ENCODE peak calls at places on chromosomes 6 and 20, in ten cellular contexts. One of them, this sample, is unnamed.

GRCh38 chr6:116672306-116672705 is 3.7 kb upstream of the ZUP1 start:
- DNase-seq in HFFc6: no peak
- DNase-seq in astrocyte: no peak
- DNase-seq in epithelial cell of esophagus: peak; percentile 5
- DNase-seq in cardiac muscle cell: no peak
- DNase-seq in brain microvascular endothelial cell: no peak
- DNase-seq in CD14-positive monocyte: no peak
- DNase-seq in neural crest cell: no peak
- DNase-seq in CD8-positive, alpha-beta T cell: no peak
- DNase-seq in A549: no peak
- DNase-seq in this sample: no peak

GRCh38 chr20:46137816-46138215 is 19.7 kb downstream of the CD40 start:
- DNase-seq in HFFc6: no peak
- DNase-seq in astrocyte: no peak
- DNase-seq in epithelial cell of esophagus: no peak
- DNase-seq in cardiac muscle cell: no peak
- DNase-seq in brain microvascular endothelial cell: no peak
- DNase-seq in CD14-positive monocyte: no peak
- DNase-seq in neural crest cell: no peak
- DNase-seq in CD8-positive, alpha-beta T cell: no peak
- DNase-seq in A549: no peak
- DNase-seq in this sample: no peak

GRCh38 chr6:111184827-111185567 is 97.7 kb downstream of the SLC16A10 start:
- DNase-seq in HFFc6: no peak
- DNase-seq in astrocyte: no peak
- DNase-seq in epithelial cell of esophagus: no peak
- DNase-seq in cardiac muscle cell: no peak
- DNase-seq in brain microvascular endothelial cell: no peak
- DNase-seq in CD14-positive monocyte: no peak
- DNase-seq in neural crest cell: no peak
- DNase-seq in CD8-positive, alpha-beta T cell: no peak
- DNase-seq in A549: no peak
- DNase-seq in this sample: no peak

GRCh38 chr6:24658573-24659511 is 7.9 kb downstream of the TDP2 start:
- DNase-seq in HFFc6: peak; percentile 64
- DNase-seq in astrocyte: no peak
- DNase-seq in epithelial cell of esophagus: peak; percentile 93
- DNase-seq in cardiac muscle cell: peak; percentile 79
- DNase-seq in brain microvascular endothelial cell: peak; percentile 20
- DNase-seq in CD14-positive monocyte: peak; percentile 66
- DNase-seq in neural crest cell: no peak
- DNase-seq in CD8-positive, alpha-beta T cell: no peak
- DNase-seq in A549: peak; percentile 35
- DNase-seq in this sample: no peak

GRCh38 chr20:47220161-47220582 is 136.3 kb downstream of the ZMYND8 start:
- DNase-seq in HFFc6: peak; percentile 22
- DNase-seq in astrocyte: no peak
- DNase-seq in epithelial cell of esophagus: peak; percentile 49
- DNase-seq in cardiac muscle cell: peak; percentile 56
- DNase-seq in brain microvascular endothelial cell: no peak
- DNase-seq in CD14-positive monocyte: no peak
- DNase-seq in neural crest cell: peak; percentile 65
- DNase-seq in CD8-positive, alpha-beta T cell: peak; percentile 19
- DNase-seq in A549: peak; percentile 53
- DNase-seq in this sample: no peak

GRCh38 chr20:61251529-61252393 is at the start of gene CDH4:
- DNase-seq in HFFc6: no peak
- DNase-seq in astrocyte: no peak
- DNase-seq in epithelial cell of esophagus: peak; percentile 63
- DNase-seq in cardiac muscle cell: peak; percentile 13
- DNase-seq in brain microvascular endothelial cell: no peak
- DNase-seq in CD14-positive monocyte: no peak
- DNase-seq in neural crest cell: peak; percentile 16
- DNase-seq in CD8-positive, alpha-beta T cell: no peak
- DNase-seq in A549: peak; percentile 41
- DNase-seq in this sample: no peak

GRCh38 chr20:26354521-26354920 is 657.9 kb upstream of the ZNF337 start:
- DNase-seq in HFFc6: no peak
- DNase-seq in astrocyte: no peak
- DNase-seq in epithelial cell of esophagus: no peak
- DNase-seq in cardiac muscle cell: no peak
- DNase-seq in brain microvascular endothelial cell: no peak
- DNase-seq in CD14-positive monocyte: no peak
- DNase-seq in neural crest cell: no peak
- DNase-seq in CD8-positive, alpha-beta T cell: no peak
- DNase-seq in A549: no peak
- DNase-seq in this sample: no peak

GRCh38 chr20:43844778-43845614 is 69.7 kb upstream of the TOX2 start:
- DNase-seq in HFFc6: peak; percentile 82
- DNase-seq in astrocyte: peak; percentile 94
- DNase-seq in epithelial cell of esophagus: peak; percentile 81
- DNase-seq in cardiac muscle cell: peak; percentile 91
- DNase-seq in brain microvascular endothelial cell: peak; percentile 87
- DNase-seq in CD14-positive monocyte: no peak
- DNase-seq in neural crest cell: no peak
- DNase-seq in CD8-positive, alpha-beta T cell: no peak
- DNase-seq in A549: no peak
- DNase-seq in this sample: no peak

GRCh38 chr6:101595276-101595675 is 201.8 kb downstream of the GRIK2 start:
- DNase-seq in HFFc6: peak; percentile 23
- DNase-seq in astrocyte: no peak
- DNase-seq in epithelial cell of esophagus: no peak
- DNase-seq in cardiac muscle cell: no peak
- DNase-seq in brain microvascular endothelial cell: peak; percentile 18
- DNase-seq in CD14-positive monocyte: no peak
- DNase-seq in neural crest cell: no peak
- DNase-seq in CD8-positive, alpha-beta T cell: no peak
- DNase-seq in A549: no peak
- DNase-seq in this sample: no peak

GRCh38 chr6:1312193-1312443 is 220 bp downstream of the FOXQ1 start:
- DNase-seq in HFFc6: no peak
- DNase-seq in astrocyte: no peak
- DNase-seq in epithelial cell of esophagus: peak; percentile 46
- DNase-seq in cardiac muscle cell: no peak
- DNase-seq in brain microvascular endothelial cell: no peak
- DNase-seq in CD14-positive monocyte: no peak
- DNase-seq in neural crest cell: no peak
- DNase-seq in CD8-positive, alpha-beta T cell: no peak
- DNase-seq in A549: no peak
- DNase-seq in this sample: no peak

GRCh38 chr6:31836036-31836675 is 8.6 kb downstream of the HSPA1B start:
- DNase-seq in HFFc6: no peak
- DNase-seq in astrocyte: no peak
- DNase-seq in epithelial cell of esophagus: no peak
- DNase-seq in cardiac muscle cell: no peak
- DNase-seq in brain microvascular endothelial cell: no peak
- DNase-seq in CD14-positive monocyte: no peak
- DNase-seq in neural crest cell: no peak
- DNase-seq in CD8-positive, alpha-beta T cell: no peak
- DNase-seq in A549: no peak
- DNase-seq in this sample: no peak

GRCh38 chr20:12660918-12661317 is 347.9 kb upstream of the SPTLC3 start:
- DNase-seq in HFFc6: no peak
- DNase-seq in astrocyte: no peak
- DNase-seq in epithelial cell of esophagus: no peak
- DNase-seq in cardiac muscle cell: no peak
- DNase-seq in brain microvascular endothelial cell: no peak
- DNase-seq in CD14-positive monocyte: no peak
- DNase-seq in neural crest cell: peak; percentile 1
- DNase-seq in CD8-positive, alpha-beta T cell: no peak
- DNase-seq in A549: no peak
- DNase-seq in this sample: no peak

GRCh38 chr6:42929928-42930360 is 664 bp downstream of the CNPY3 start:
- DNase-seq in HFFc6: peak; percentile 77
- DNase-seq in astrocyte: peak; percentile 71
- DNase-seq in epithelial cell of esophagus: peak; percentile 70
- DNase-seq in cardiac muscle cell: peak; percentile 67
- DNase-seq in brain microvascular endothelial cell: peak; percentile 57
- DNase-seq in CD14-positive monocyte: peak; percentile 73
- DNase-seq in neural crest cell: no peak
- DNase-seq in CD8-positive, alpha-beta T cell: peak; percentile 41
- DNase-seq in A549: peak; percentile 15
- DNase-seq in this sample: no peak

GRCh38 chr6:41199427-41200246 is 1.3 kb downstream of the TREML2 start:
- DNase-seq in HFFc6: no peak
- DNase-seq in astrocyte: no peak
- DNase-seq in epithelial cell of esophagus: no peak
- DNase-seq in cardiac muscle cell: no peak
- DNase-seq in brain microvascular endothelial cell: no peak
- DNase-seq in CD14-positive monocyte: no peak
- DNase-seq in neural crest cell: no peak
- DNase-seq in CD8-positive, alpha-beta T cell: no peak
- DNase-seq in A549: no peak
- DNase-seq in this sample: no peak

GRCh38 chr20:44805991-44806729 is 4.2 kb downstream of the RIMS4 start:
- DNase-seq in HFFc6: peak; percentile 20
- DNase-seq in astrocyte: peak; percentile 19
- DNase-seq in epithelial cell of esophagus: no peak
- DNase-seq in cardiac muscle cell: peak; percentile 87
- DNase-seq in brain microvascular endothelial cell: no peak
- DNase-seq in CD14-positive monocyte: peak; percentile 32
- DNase-seq in neural crest cell: peak; percentile 54
- DNase-seq in CD8-positive, alpha-beta T cell: no peak
- DNase-seq in A549: no peak
- DNase-seq in this sample: no peak

GRCh38 chr6:111564482-111564945 is 41.2 kb downstream of the TRAF3IP2 start:
- DNase-seq in HFFc6: peak; percentile 79
- DNase-seq in astrocyte: peak; percentile 71
- DNase-seq in epithelial cell of esophagus: peak; percentile 64
- DNase-seq in cardiac muscle cell: peak; percentile 29
- DNase-seq in brain microvascular endothelial cell: no peak
- DNase-seq in CD14-positive monocyte: no peak
- DNase-seq in neural crest cell: no peak
- DNase-seq in CD8-positive, alpha-beta T cell: no peak
- DNase-seq in A549: no peak
- DNase-seq in this sample: no peak

GRCh38 chr6:33875141-33875581 is 71.4 kb upstream of the MLN start:
- DNase-seq in HFFc6: no peak
- DNase-seq in astrocyte: no peak
- DNase-seq in epithelial cell of esophagus: no peak
- DNase-seq in cardiac muscle cell: peak; percentile 8
- DNase-seq in brain microvascular endothelial cell: no peak
- DNase-seq in CD14-positive monocyte: no peak
- DNase-seq in neural crest cell: no peak
- DNase-seq in CD8-positive, alpha-beta T cell: no peak
- DNase-seq in A549: no peak
- DNase-seq in this sample: no peak

GRCh38 chr6:145137425-145137824 is 597.9 kb downstream of the EPM2A start:
- DNase-seq in HFFc6: peak; percentile 35
- DNase-seq in astrocyte: no peak
- DNase-seq in epithelial cell of esophagus: peak; percentile 52
- DNase-seq in cardiac muscle cell: peak; percentile 40
- DNase-seq in brain microvascular endothelial cell: peak; percentile 14
- DNase-seq in CD14-positive monocyte: no peak
- DNase-seq in neural crest cell: no peak
- DNase-seq in CD8-positive, alpha-beta T cell: no peak
- DNase-seq in A549: no peak
- DNase-seq in this sample: no peak
- TF ChIP-seq CTCF in HFFc6: peak; percentile 71
- TF ChIP-seq CTCF in astrocyte: peak; percentile 11
- TF ChIP-seq CTCF in epithelial cell of esophagus: peak; percentile 15
- TF ChIP-seq CTCF in cardiac muscle cell: no peak
- TF ChIP-seq CTCF in brain microvascular endothelial cell: no peak
- TF ChIP-seq CTCF in CD14-positive monocyte: no peak
- TF ChIP-seq CTCF in neural crest cell: peak; percentile 30
- TF ChIP-seq CTCF in CD8-positive, alpha-beta T cell: no peak
- TF ChIP-seq CTCF in A549: no peak
- TF ChIP-seq CTCF in this sample: no peak

DNA sequence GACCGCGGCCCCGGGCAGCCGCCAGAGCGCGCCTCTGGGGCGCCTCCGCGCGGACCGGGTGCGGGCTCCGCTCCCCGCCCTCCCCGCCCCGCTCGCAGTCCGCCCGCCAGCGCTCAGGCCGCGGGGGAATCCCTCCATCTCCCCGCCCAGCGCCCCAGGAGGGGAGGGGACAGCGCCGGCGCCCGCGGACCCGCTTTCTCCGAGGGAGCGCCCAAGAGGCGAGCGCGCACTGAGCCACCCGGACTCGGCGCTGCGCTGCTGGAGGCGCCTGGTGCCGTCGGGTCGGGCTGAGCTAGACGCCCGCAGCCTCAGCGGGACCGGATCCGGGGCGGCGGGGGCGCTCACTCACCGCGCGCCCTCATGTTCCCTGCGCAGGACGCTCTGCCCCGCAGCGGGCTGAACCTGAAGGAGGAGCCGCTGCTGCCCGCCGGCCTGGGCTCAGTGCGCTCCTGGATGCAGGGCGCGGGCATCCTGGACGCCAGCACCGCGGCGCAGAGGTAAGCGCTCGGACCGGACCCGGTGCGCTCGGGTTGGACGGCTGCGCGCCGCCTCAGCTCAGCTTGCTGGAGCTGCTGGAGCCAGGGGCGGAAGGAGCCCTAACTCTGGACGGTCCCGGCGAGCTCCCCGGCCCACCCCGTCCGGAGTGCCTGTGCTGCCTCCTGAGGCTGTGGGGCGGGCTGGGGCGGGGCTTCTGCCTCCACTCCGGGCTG is 861 bp downstream of the EBF4 start:
- DNase-seq in HFFc6: no peak
- DNase-seq in astrocyte: no peak
- DNase-seq in epithelial cell of esophagus: no peak
- DNase-seq in cardiac muscle cell: peak; percentile 30
- DNase-seq in brain microvascular endothelial cell: no peak
- DNase-seq in CD14-positive monocyte: no peak
- DNase-seq in neural crest cell: peak; percentile 36
- DNase-seq in CD8-positive, alpha-beta T cell: peak; percentile 29
- DNase-seq in A549: peak; percentile 44
- DNase-seq in this sample: peak; percentile 23
- TF ChIP-seq CTCF in HFFc6: no peak
- TF ChIP-seq CTCF in astrocyte: no peak
- TF ChIP-seq CTCF in epithelial cell of esophagus: no peak
- TF ChIP-seq CTCF in cardiac muscle cell: no peak
- TF ChIP-seq CTCF in brain microvascular endothelial cell: no peak
- TF ChIP-seq CTCF in CD14-positive monocyte: no peak
- TF ChIP-seq CTCF in neural crest cell: no peak
- TF ChIP-seq CTCF in CD8-positive, alpha-beta T cell: no peak
- TF ChIP-seq CTCF in A549: peak; percentile 31
- TF ChIP-seq CTCF in this sample: no peak

GRCh38 chr6:145929037-145929633 is 35.0 kb downstream of the SHPRH start:
- DNase-seq in HFFc6: peak; percentile 11
- DNase-seq in astrocyte: peak; percentile 25
- DNase-seq in epithelial cell of esophagus: peak; percentile 54
- DNase-seq in cardiac muscle cell: peak; percentile 74
- DNase-seq in brain microvascular endothelial cell: peak; percentile 34
- DNase-seq in CD14-positive monocyte: no peak
- DNase-seq in neural crest cell: no peak
- DNase-seq in CD8-positive, alpha-beta T cell: no peak
- DNase-seq in A549: peak; percentile 1
- DNase-seq in this sample: no peak
- TF ChIP-seq CTCF in HFFc6: peak; percentile 92
- TF ChIP-seq CTCF in astrocyte: peak; percentile 65
- TF ChIP-seq CTCF in epithelial cell of esophagus: peak; percentile 53
- TF ChIP-seq CTCF in cardiac muscle cell: peak; percentile 64
- TF ChIP-seq CTCF in brain microvascular endothelial cell: peak; percentile 43
- TF ChIP-seq CTCF in CD14-positive monocyte: peak; percentile 88
- TF ChIP-seq CTCF in neural crest cell: peak; percentile 86
- TF ChIP-seq CTCF in CD8-positive, alpha-beta T cell: peak; percentile 91
- TF ChIP-seq CTCF in A549: peak; percentile 55
- TF ChIP-seq CTCF in this sample: peak; percentile 21

DNA sequence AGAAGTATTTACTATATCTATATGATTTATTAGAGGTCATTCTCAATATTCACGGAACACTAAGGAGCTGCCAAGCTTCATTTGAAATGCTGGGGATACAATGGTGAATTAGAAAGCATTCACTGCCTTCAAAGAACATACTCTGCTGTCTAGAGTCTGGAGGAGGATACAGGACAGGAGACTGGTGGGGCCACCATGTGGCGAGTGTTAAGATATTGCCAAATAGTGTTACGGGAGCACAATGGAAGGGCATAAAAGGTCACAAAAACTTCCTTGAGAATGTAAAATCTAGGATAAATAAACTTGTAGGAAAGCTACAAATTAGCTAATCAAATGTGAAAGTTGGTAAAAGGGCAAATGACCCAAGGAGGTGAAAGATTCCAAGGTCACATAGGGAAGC is 271.7 kb downstream of the RFPL4B start:
- DNase-seq in HFFc6: no peak
- DNase-seq in astrocyte: no peak
- DNase-seq in epithelial cell of esophagus: no peak
- DNase-seq in cardiac muscle cell: peak; percentile 47
- DNase-seq in brain microvascular endothelial cell: peak; percentile 14
- DNase-seq in CD14-positive monocyte: no peak
- DNase-seq in neural crest cell: no peak
- DNase-seq in CD8-positive, alpha-beta T cell: no peak
- DNase-seq in A549: no peak
- DNase-seq in this sample: no peak
- TF ChIP-seq CTCF in HFFc6: no peak
- TF ChIP-seq CTCF in astrocyte: no peak
- TF ChIP-seq CTCF in epithelial cell of esophagus: no peak
- TF ChIP-seq CTCF in cardiac muscle cell: no peak
- TF ChIP-seq CTCF in brain microvascular endothelial cell: peak; percentile 37
- TF ChIP-seq CTCF in CD14-positive monocyte: no peak
- TF ChIP-seq CTCF in neural crest cell: peak; percentile 43
- TF ChIP-seq CTCF in CD8-positive, alpha-beta T cell: no peak
- TF ChIP-seq CTCF in A549: no peak
- TF ChIP-seq CTCF in this sample: no peak